ENCODE peak calls at places on chromosomes 4 and X, in five cellular contexts. One of them, this sample, is unnamed.

GRCh38 chrX:41732260-41732659 is 8.3 kb downstream of the GPR82 start:
- DNase-seq in heart left ventricle: no peak
- DNase-seq in Peyer's patch: no peak
- DNase-seq in body of pancreas: no peak
- DNase-seq in stomach: no peak
- DNase-seq in this sample: no peak

GRCh38 chr4:6049972-6050371 is 31.7 kb upstream of the C4orf50 start:
- DNase-seq in heart left ventricle: no peak
- DNase-seq in Peyer's patch: no peak
- DNase-seq in body of pancreas: no peak
- DNase-seq in stomach: no peak
- DNase-seq in this sample: no peak

GRCh38 chr4:150960079-150960478 is 55.0 kb downstream of the LRBA start:
- DNase-seq in heart left ventricle: no peak
- DNase-seq in Peyer's patch: no peak
- DNase-seq in body of pancreas: no peak
- DNase-seq in stomach: no peak
- DNase-seq in this sample: no peak

GRCh38 chr4:101299021-101299420 is 48.3 kb downstream of the PPP3CA start:
- DNase-seq in heart left ventricle: no peak
- DNase-seq in Peyer's patch: no peak
- DNase-seq in body of pancreas: no peak
- DNase-seq in stomach: no peak
- DNase-seq in this sample: no peak

GRCh38 chr4:89897867-89898266 is 3.2 kb downstream of the MMRN1 start:
- DNase-seq in heart left ventricle: no peak
- DNase-seq in Peyer's patch: no peak
- DNase-seq in body of pancreas: no peak
- DNase-seq in stomach: no peak
- DNase-seq in this sample: no peak

GRCh38 chrX:17027931-17028330 is 81.5 kb downstream of the REPS2 start:
- DNase-seq in heart left ventricle: no peak
- DNase-seq in Peyer's patch: no peak
- DNase-seq in body of pancreas: no peak
- DNase-seq in stomach: no peak
- DNase-seq in this sample: no peak

GRCh38 chr4:126582737-126583136 is 1050.0 kb upstream of the INTU start:
- DNase-seq in heart left ventricle: no peak
- DNase-seq in Peyer's patch: no peak
- DNase-seq in body of pancreas: no peak
- DNase-seq in stomach: no peak
- DNase-seq in this sample: peak

GRCh38 chr4:13415068-13415785 is 68.9 kb downstream of the RAB28 start:
- DNase-seq in heart left ventricle: no peak
- DNase-seq in Peyer's patch: no peak
- DNase-seq in body of pancreas: no peak
- DNase-seq in stomach: no peak
- DNase-seq in this sample: no peak

GRCh38 chr4:26178874-26179273 is 141.9 kb upstream of the RBPJ start:
- DNase-seq in heart left ventricle: peak
- DNase-seq in Peyer's patch: no peak
- DNase-seq in body of pancreas: no peak
- DNase-seq in stomach: no peak
- DNase-seq in this sample: peak

GRCh38 chrX:153956044-153956907 is 11.8 kb upstream of the RENBP start:
- DNase-seq in heart left ventricle: no peak
- DNase-seq in Peyer's patch: no peak
- DNase-seq in body of pancreas: no peak
- DNase-seq in stomach: no peak
- DNase-seq in this sample: no peak

DNA sequence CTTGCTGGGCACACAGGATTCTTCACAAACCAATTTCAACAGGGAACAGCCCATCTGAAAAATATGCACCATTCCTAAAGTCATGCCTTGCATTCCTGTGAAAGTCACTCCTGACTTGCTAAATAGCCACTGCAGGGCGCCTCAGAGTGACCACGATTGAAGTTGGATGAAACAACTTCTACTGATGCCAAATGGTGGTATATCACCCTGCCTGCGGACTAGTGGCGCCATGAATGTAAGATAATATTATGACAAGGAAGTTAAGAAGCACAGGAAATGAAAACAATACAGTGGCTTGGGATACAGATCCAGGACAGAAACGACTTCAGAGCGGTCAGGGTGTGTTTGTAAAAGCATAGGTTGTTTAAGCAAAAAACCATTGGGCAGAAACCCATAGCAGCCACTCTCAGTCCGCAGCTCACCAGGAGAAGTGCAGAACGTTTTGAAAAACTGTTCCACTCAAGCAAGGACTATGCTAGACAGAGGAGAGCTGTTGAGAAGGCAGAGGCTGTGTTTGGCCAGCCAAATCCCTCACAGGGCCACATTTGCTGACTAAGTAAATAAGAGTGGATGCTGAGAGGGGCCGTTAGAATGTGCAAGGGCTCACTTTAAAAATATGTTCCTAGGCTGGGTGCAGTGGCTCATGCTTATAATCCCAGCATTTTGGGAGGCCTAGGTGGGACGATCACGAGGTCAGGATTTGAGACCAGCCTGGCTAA is 250.4 kb downstream of the PTTG2 start:
- DNase-seq in heart left ventricle: no peak
- DNase-seq in Peyer's patch: no peak
- DNase-seq in body of pancreas: no peak
- DNase-seq in stomach: no peak
- DNase-seq in this sample: no peak
- H3K27ac ChIP-seq in heart left ventricle: no peak
- H3K27ac ChIP-seq in Peyer's patch: peak
- H3K27ac ChIP-seq in body of pancreas: no peak
- H3K27ac ChIP-seq in stomach: peak
- H3K27ac ChIP-seq in this sample: no peak

GRCh38 chr4:123819362-123820035 is 422.9 kb downstream of the SPRY1 start:
- DNase-seq in heart left ventricle: no peak
- DNase-seq in Peyer's patch: no peak
- DNase-seq in body of pancreas: no peak
- DNase-seq in stomach: no peak
- DNase-seq in this sample: no peak

GRCh38 chr4:123813901-123814300 is 417.3 kb downstream of the SPRY1 start:
- DNase-seq in heart left ventricle: no peak
- DNase-seq in Peyer's patch: no peak
- DNase-seq in body of pancreas: no peak
- DNase-seq in stomach: no peak
- DNase-seq in this sample: no peak

GRCh38 chr4:123816970-123817688 is 420.5 kb downstream of the SPRY1 start:
- DNase-seq in heart left ventricle: no peak
- DNase-seq in Peyer's patch: no peak
- DNase-seq in body of pancreas: no peak
- DNase-seq in stomach: no peak
- DNase-seq in this sample: no peak

GRCh38 chr4:123811763-123812390 is 415.3 kb downstream of the SPRY1 start:
- DNase-seq in heart left ventricle: no peak
- DNase-seq in Peyer's patch: no peak
- DNase-seq in body of pancreas: no peak
- DNase-seq in stomach: no peak
- DNase-seq in this sample: no peak

DNA sequence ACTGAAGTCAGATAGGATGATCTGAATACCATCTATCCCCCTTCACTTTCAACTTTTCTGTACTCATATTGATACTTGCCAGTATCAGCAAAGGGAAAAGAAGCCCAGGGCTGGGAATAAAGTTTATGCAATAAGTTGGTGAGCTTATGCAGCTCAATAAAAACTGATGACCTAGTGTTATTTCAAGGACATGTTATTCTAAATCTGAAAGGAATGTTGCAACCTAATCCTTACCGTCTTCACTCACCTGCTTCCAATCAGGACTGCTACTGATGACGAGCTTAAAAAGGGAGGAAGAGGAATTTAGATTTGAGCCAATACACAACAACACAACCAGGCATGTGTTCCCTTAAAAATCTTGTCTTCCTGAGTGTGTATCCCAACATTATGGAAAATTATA is 419.9 kb downstream of the SPRY1 start:
- DNase-seq in heart left ventricle: no peak
- DNase-seq in Peyer's patch: no peak
- DNase-seq in body of pancreas: no peak
- DNase-seq in stomach: no peak
- DNase-seq in this sample: no peak
- TF ChIP-seq POLR2A in heart left ventricle: no peak
- TF ChIP-seq POLR2A in Peyer's patch: no peak
- TF ChIP-seq POLR2A in body of pancreas: no peak
- TF ChIP-seq POLR2A in stomach: no peak
- TF ChIP-seq POLR2A in this sample: no peak

GRCh38 chr4:186669735-186670134 is 53.9 kb downstream of the FAT1 start:
- DNase-seq in heart left ventricle: no peak
- DNase-seq in Peyer's patch: no peak
- DNase-seq in body of pancreas: no peak
- DNase-seq in stomach: no peak
- DNase-seq in this sample: no peak

GRCh38 chr4:186666750-186667149 is 56.9 kb downstream of the FAT1 start:
- DNase-seq in heart left ventricle: no peak
- DNase-seq in Peyer's patch: no peak
- DNase-seq in body of pancreas: no peak
- DNase-seq in stomach: no peak
- DNase-seq in this sample: no peak

GRCh38 chr4:186666252-186666651 is 57.4 kb downstream of the FAT1 start:
- DNase-seq in heart left ventricle: no peak
- DNase-seq in Peyer's patch: no peak
- DNase-seq in body of pancreas: no peak
- DNase-seq in stomach: no peak
- DNase-seq in this sample: no peak

GRCh38 chr4:186669159-186669720 is 54.4 kb downstream of the FAT1 start:
- DNase-seq in heart left ventricle: no peak
- DNase-seq in Peyer's patch: no peak
- DNase-seq in body of pancreas: peak
- DNase-seq in stomach: no peak
- DNase-seq in this sample: no peak
- TF ChIP-seq CTCF in heart left ventricle: peak
- TF ChIP-seq CTCF in Peyer's patch: peak
- TF ChIP-seq CTCF in body of pancreas: peak
- TF ChIP-seq CTCF in stomach: peak
- TF ChIP-seq CTCF in this sample: peak

DNA sequence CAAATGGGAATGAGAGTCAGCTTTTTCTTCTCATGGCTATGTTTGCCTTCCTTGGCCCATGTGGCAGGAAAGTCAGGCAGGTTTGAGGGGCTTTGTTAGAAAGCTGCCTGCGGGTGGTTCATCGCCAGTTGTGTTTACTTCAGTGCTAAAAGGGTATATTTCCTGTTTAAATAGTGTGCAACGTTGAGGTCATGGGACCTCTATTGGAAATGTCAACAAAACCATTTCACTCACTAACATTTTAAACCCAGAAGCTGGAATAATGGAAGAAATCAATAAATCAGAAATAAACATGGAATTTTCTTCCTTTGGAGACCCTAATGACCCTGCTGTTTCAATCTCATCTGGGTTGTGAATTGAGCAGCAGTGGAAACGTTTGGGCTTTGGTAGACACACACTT is 185.8 kb downstream of the ANKRD50 start:
- DNase-seq in heart left ventricle: no peak
- DNase-seq in Peyer's patch: no peak
- DNase-seq in body of pancreas: no peak
- DNase-seq in stomach: no peak
- DNase-seq in this sample: no peak
- H3K27ac ChIP-seq in heart left ventricle: no peak
- H3K27ac ChIP-seq in Peyer's patch: no peak
- H3K27ac ChIP-seq in body of pancreas: no peak
- H3K27ac ChIP-seq in stomach: no peak
- H3K27ac ChIP-seq in this sample: no peak